ENCODE peak calls at places on chromosome 10, in ten cellular contexts. E is left lung, M is PC-3, R is brain microvascular endothelial cell, F is IMR-90, K is tibial artery, D is fibroblast of lung, N is HepG2, O is GM23338, H is mammary epithelial cell. G is an unnamed sample.

GRCh38 chr10:87504667-87505365 is at the start of gene MINPP1:
- DNase-seq in E (peak), M (peak), R (peak), F (peak), K (peak), D (peak), N (peak), O (peak), H (peak), G (peak)

GRCh38 chr10:110239892-110240291 is 32.5 kb downstream of the MXI1 start:
- DNase-seq in E (no peak), M (no peak), R (no peak), F (no peak), K (no peak), D (peak), N (no peak), O (no peak), H (no peak), G (no peak)

GRCh38 chr10:43595739-43596298 is 10.4 kb upstream of the ZNF485 start:
- DNase-seq in E (no peak), M (no peak), R (no peak), F (no peak), K (no peak), D (no peak), N (no peak), O (no peak), H (no peak), G (no peak)

GRCh38 chr10:77661100-77661499 is 23.5 kb upstream of the KCNMA1 start:
- DNase-seq in E (no peak), M (no peak), R (no peak), F (no peak), K (no peak), D (no peak), N (no peak), O (peak), H (no peak), G (no peak)

GRCh38 chr10:72061491-72061890 is 26.9 kb downstream of the SPOCK2 start:
- DNase-seq in E (no peak), M (no peak), R (no peak), F (no peak), K (no peak), D (no peak), N (no peak), O (peak), H (no peak), G (no peak)

GRCh38 chr10:3803884-3804741 is 19.1 kb upstream of the KLF6 start:
- DNase-seq in E (no peak), M (no peak), R (no peak), F (peak), K (no peak), D (no peak), N (no peak), O (no peak), H (no peak), G (no peak)

GRCh38 chr10:36683421-36683820 is 442.0 kb upstream of the ANKRD30A start:
- DNase-seq in E (no peak), M (peak), R (no peak), F (no peak), K (no peak), D (no peak), N (no peak), O (no peak), H (no peak), G (no peak)

GRCh38 chr10:124359336-124359832 is 59.3 kb downstream of the OAT start:
- DNase-seq in E (no peak), M (peak), R (peak), F (no peak), K (no peak), D (no peak), N (no peak), O (no peak), H (no peak), G (no peak)

GRCh38 chr10:133283931-133284330 is 7.3 kb upstream of the ADAM8 start:
- DNase-seq in E (no peak), M (no peak), R (no peak), F (no peak), K (no peak), D (no peak), N (no peak), O (no peak), H (no peak), G (no peak)

GRCh38 chr10:131723601-131724530 is 176.9 kb upstream of the PPP2R2D start:
- DNase-seq in E (no peak), M (no peak), R (no peak), F (no peak), K (no peak), D (no peak), N (no peak), O (no peak), H (no peak), G (peak)

GRCh38 chr10:96493871-96494525 is 19.7 kb downstream of the TLL2 start:
- DNase-seq in E (no peak), M (no peak), R (no peak), F (no peak), K (no peak), D (no peak), N (no peak), O (no peak), H (no peak), G (no peak)

GRCh38 chr10:96488161-96488935 is 25.4 kb downstream of the TLL2 start:
- DNase-seq in E (no peak), M (no peak), R (peak), F (peak), K (no peak), D (no peak), N (no peak), O (no peak), H (no peak), G (no peak)

GRCh38 chr10:96493254-96493653 is 20.5 kb downstream of the TLL2 start:
- DNase-seq in E (no peak), M (no peak), R (no peak), F (no peak), K (no peak), D (no peak), N (no peak), O (no peak), H (no peak), G (no peak)

GRCh38 chr10:96495544-96495943 is 18.2 kb downstream of the TLL2 start:
- DNase-seq in E (no peak), M (no peak), R (no peak), F (no peak), K (no peak), D (no peak), N (no peak), O (no peak), H (no peak), G (no peak)

GRCh38 chr10:96491303-96491702 is 22.4 kb downstream of the TLL2 start:
- DNase-seq in E (no peak), M (peak), R (no peak), F (no peak), K (no peak), D (no peak), N (no peak), O (peak), H (no peak), G (no peak)
- TF ChIP-seq CTCF in E (no peak), M (peak), R (peak), F (peak), K (no peak), D (no peak), N (peak), O (peak), H (peak), G (peak)

GRCh38 chr10:114899982-114900381 is 38.0 kb upstream of the TRUB1 start:
- DNase-seq in E (no peak), M (no peak), R (no peak), F (no peak), K (no peak), D (no peak), N (no peak), O (no peak), H (no peak), G (no peak)
- H3K4me3 ChIP-seq in E (no peak), M (no peak), R (no peak), F (no peak), K (no peak), D (no peak), N (no peak), O (no peak), H (no peak), G (no peak)

DNA sequence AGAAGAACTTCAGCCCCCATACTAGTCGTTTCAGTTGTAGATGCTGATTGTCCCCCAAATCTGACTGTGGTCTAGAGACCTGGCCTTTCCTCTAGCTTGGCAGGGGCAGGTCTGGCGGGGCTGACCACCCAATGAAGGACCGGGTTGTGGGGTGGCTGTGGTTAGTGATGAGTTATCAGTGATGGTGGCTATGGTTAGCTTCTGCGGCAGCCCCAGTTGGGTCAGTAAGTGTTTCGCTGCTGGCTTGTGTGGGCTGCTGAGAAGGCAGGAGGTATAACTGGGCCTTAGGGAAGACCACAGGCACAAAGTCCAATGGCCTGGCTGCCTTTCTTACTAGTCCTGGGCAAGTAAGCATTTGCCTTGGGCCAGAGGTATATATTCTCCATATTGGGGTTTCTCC is 21.3 kb downstream of the VWA2 start:
- DNase-seq in E (peak), M (no peak), R (no peak), F (no peak), K (no peak), D (no peak), N (no peak), O (no peak), H (no peak), G (no peak)
- H3K27ac ChIP-seq in E (peak), M (no peak), R (no peak), F (no peak), K (no peak), D (peak), N (no peak), O (no peak), H (no peak), G (no peak)

GRCh38 chr10:49745756-49746155 is 16.4 kb downstream of the OGDHL start:
- DNase-seq in E (no peak), M (no peak), R (no peak), F (no peak), K (no peak), D (no peak), N (no peak), O (no peak), H (no peak), G (no peak)

GRCh38 chr10:49743464-49744075 is 18.6 kb downstream of the OGDHL start:
- DNase-seq in E (no peak), M (no peak), R (no peak), F (no peak), K (no peak), D (no peak), N (no peak), O (no peak), H (no peak), G (no peak)

GRCh38 chr10:49744091-49744685 is 17.9 kb downstream of the OGDHL start:
- DNase-seq in E (no peak), M (no peak), R (no peak), F (no peak), K (no peak), D (no peak), N (no peak), O (no peak), H (no peak), G (no peak)

GRCh38 chr10:49746626-49747302 is 15.4 kb downstream of the OGDHL start:
- DNase-seq in E (no peak), M (no peak), R (no peak), F (no peak), K (no peak), D (no peak), N (no peak), O (no peak), H (no peak), G (peak)

DNA sequence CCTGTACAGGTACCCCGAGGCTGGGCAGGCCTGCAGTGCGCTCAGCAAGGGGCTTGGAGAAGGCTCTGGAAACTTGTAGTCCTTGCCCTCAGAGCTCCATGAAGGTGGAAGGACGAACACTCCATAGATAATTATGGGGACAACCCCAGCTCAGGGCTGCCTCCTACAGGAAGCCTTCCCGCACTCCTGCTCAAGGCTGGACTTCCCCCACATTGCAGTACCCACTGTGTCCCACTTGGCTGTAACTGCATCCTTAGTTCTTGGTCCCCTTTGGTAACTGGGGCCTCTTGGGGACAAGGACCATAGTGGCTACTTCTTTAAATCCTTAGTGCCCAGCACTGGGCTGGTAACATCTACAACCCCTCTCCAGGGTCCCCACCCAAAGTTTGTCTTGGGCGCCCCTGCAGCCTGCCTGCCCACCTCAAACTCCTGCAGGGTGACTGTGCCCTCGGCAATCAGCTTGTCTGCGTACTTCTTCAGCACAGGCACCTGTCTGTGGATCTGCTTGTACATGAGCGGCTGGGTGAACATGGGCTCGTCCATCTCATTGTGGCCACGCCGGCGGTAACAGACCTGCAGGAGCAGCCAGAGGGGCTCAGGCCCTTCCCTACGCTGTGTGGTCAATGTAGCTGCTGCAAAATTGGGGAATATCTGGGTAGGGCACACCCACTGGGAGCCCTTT is 17.1 kb downstream of the OGDHL start:
- DNase-seq in E (no peak), M (no peak), R (no peak), F (no peak), K (no peak), D (no peak), N (no peak), O (peak), H (no peak), G (no peak)
- TF ChIP-seq CTCF in E (no peak), M (peak), R (peak), F (no peak), K (no peak), D (no peak), N (no peak), O (peak), H (no peak), G (no peak)

DNA sequence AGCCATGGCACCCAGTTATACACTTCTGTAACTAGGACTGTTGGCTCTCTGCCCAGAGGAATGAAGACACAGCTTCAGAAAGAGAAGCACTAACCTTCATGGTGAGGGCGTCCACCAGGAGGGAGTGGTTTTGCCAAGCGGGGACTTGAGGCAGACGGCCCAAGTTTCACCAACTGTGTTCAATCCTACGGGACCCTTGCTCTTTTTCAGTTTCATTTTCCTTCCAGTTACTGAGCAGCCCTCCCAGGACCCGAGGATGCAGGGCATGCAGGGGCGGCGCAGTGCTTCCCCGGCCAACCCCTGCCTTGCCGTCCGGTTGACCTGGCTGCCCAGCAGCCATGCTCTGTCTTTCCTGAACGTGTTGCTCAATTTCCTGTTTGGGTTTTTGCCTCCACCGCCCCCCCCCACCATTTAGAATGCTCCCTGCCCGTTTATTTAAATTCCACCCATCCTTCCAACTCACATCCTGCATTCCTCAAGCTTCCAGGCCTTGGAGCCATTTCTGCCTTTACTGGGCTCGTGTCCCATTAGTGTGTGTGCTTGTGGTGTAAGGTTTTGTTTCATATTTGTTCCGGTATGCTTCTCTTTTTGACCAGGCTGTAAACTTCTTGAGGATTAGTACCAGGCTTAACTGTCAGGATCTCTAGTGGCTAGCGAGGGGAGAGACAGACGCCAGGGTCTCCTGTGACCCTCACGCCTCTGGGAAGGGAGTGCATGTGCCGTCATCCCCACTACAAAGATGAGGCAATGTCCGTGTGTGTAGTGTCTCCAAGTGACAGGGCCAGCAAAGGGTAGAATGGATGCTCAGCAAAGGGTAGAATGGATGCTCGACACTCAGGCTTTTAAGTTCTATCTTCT is 31.6 kb downstream of the IL15RA start:
- DNase-seq in E (peak), M (peak), R (peak), F (peak), K (peak), D (peak), N (peak), O (peak), H (peak), G (peak)
- H3K4me3 ChIP-seq in E (peak), M (no peak), R (no peak), F (peak), K (peak), D (no peak), N (peak), O (no peak), H (no peak), G (no peak)

GRCh38 chr10:68231106-68231901 is 609 bp downstream of the ATOH7 start:
- DNase-seq in E (peak), M (peak), R (peak), F (peak), K (peak), D (peak), N (peak), O (peak), H (peak), G (peak)
- H3K27ac ChIP-seq in E (no peak), M (no peak), R (no peak), F (peak), K (peak), D (peak), N (no peak), O (no peak), H (no peak), G (no peak)

DNA sequence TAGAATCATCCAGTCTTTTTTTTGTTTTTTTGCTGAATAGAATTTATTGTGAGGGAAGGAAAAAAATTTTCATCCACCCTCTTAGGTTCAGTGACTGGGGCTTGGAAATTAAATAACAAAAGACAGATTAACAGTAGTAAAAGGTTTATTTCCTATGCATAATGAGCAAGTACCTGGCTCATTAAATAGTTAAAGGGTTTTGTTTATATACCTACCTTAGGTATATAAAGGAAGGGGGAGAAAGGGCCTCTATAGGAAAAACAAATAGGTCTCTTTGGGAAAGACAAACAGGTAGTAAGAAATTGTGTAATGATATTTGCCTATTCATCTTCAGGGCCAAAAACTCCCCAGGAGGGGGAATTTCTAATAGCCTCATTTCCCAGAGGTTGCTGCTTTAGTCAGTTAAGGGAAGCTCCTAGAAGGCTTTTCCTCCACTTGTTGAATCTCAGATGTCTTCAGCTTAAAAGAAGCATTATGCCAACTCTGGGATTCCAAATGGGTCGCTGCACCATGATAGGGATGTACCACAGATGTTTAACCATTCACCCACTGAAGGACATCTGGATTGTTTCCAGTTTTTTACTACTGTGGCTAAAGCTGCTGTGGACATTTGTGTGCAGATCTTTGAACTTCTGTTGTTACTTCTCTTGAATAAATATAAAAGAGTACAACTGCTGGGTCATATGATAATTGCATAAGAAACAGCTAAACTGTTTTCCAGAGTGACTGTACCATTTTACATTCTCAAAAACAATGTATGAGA is 11.3 kb downstream of the ACADSB start:
- DNase-seq in E (no peak), M (no peak), R (no peak), F (no peak), K (no peak), D (no peak), N (peak), O (peak), H (no peak), G (no peak)
- TF ChIP-seq CTCF in E (no peak), M (no peak), R (no peak), F (no peak), K (no peak), D (no peak), N (no peak), O (no peak), H (no peak), G (no peak)

DNA sequence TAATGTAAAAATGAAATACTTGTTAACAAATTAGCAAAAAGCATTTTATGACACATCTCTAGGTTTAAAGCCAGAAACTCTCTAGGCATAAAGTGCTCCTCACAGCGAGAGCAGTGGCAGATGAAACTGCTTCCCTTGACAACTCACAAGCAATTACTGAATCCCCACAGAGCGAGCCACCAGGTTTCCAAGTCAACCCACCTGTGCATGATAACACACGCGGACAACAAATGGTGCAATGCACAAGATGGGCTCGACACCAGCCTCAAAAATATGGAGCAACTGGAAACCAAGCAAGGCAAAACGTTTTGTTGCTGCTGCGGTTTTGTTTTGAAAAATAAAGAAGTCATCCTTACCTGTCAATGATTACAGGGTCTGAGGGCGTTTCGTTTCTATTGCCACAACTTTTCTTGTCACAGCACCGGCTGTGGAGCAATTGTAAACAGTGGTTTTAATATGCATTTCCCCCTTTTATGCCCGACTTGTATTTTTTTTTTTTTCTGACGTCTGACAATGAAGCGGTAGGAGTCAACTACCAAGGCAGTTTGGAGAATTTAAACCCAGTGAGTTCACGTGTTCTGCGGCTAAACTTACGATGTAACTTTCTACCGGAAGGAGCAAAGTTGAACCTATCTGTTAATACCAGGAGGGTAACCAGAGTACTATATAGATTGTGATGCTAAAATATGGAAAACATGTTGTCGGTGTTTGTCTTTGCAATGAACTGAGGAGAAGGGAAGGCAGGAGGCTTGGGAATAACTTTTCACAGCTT is 7.0 kb downstream of the EBF3 start:
- DNase-seq in E (no peak), M (no peak), R (no peak), F (no peak), K (no peak), D (no peak), N (no peak), O (peak), H (no peak), G (no peak)
- H3K4me3 ChIP-seq in E (no peak), M (no peak), R (no peak), F (no peak), K (no peak), D (no peak), N (no peak), O (peak), H (no peak), G (no peak)

GRCh38 chr10:60911216-60911615 is 32.8 kb downstream of the RHOBTB1 start:
- DNase-seq in E (no peak), M (no peak), R (no peak), F (no peak), K (no peak), D (no peak), N (no peak), O (no peak), H (no peak), G (no peak)

GRCh38 chr10:60908896-60909295 is 35.1 kb downstream of the RHOBTB1 start:
- DNase-seq in E (no peak), M (no peak), R (no peak), F (no peak), K (no peak), D (no peak), N (peak), O (no peak), H (no peak), G (no peak)

GRCh38 chr10:60911715-60912114 is 32.3 kb downstream of the RHOBTB1 start:
- DNase-seq in E (no peak), M (no peak), R (no peak), F (no peak), K (no peak), D (no peak), N (no peak), O (no peak), H (no peak), G (no peak)

GRCh38 chr10:60913091-60913490 is 30.9 kb downstream of the RHOBTB1 start:
- DNase-seq in E (no peak), M (no peak), R (no peak), F (no peak), K (no peak), D (no peak), N (no peak), O (no peak), H (no peak), G (no peak)

GRCh38 chr10:60910543-60910942 is 33.4 kb downstream of the RHOBTB1 start:
- DNase-seq in E (peak), M (no peak), R (no peak), F (no peak), K (peak), D (no peak), N (no peak), O (no peak), H (no peak), G (peak)
- H3K27ac ChIP-seq in E (peak), M (no peak), R (no peak), F (no peak), K (peak), D (no peak), N (no peak), O (no peak), H (no peak), G (peak)